ENCODE peak calls at places on chromosomes 12 and 14, in five cellular contexts. S is neuronal stem cell, T is H9, L is H1, D is trophoblast cell. E is an unnamed sample.

GRCh38 chr14:76203086-76204001 is 51.6 kb downstream of the GPATCH2L start:
- DNase-seq in S (no peak), T (no peak), L (no peak), D (peak; percentile 58), E (peak; percentile 98)

GRCh38 chr12:4307593-4308333 is 13.2 kb upstream of the TIGAR start:
- DNase-seq in S (peak; percentile 67), T (peak; percentile 98), L (peak; percentile 80), D (peak; percentile 80), E (peak; percentile 82)

GRCh38 chr12:111093428-111094142 is 173.2 kb upstream of the MYL2 start:
- DNase-seq in S (no peak), T (no peak), L (no peak), D (no peak), E (no peak)

GRCh38 chr14:64423987-64424386 is 35.8 kb downstream of the MTHFD1 start:
- DNase-seq in S (no peak), T (no peak), L (no peak), D (no peak), E (no peak)

GRCh38 chr12:131831021-131831571 is 2.9 kb downstream of the MMP17 start:
- DNase-seq in S (no peak), T (no peak), L (no peak), D (no peak), E (peak; percentile 37)

GRCh38 chr14:92717571-92718042 is 30.8 kb downstream of the LGMN start:
- DNase-seq in S (no peak), T (no peak), L (no peak), D (peak; percentile 78), E (peak; percentile 41)

GRCh38 chr12:64701283-64701682 is 57.9 kb downstream of the GNS start:
- DNase-seq in S (no peak), T (no peak), L (no peak), D (no peak), E (no peak)

GRCh38 chr12:63068857-63069442 is 82.1 kb downstream of the AVPR1A start:
- DNase-seq in S (peak; percentile 35), T (no peak), L (no peak), D (peak; percentile 76), E (peak; percentile 49)

GRCh38 chr12:51521554-51522276 is 69.3 kb upstream of the SCN8A start:
- DNase-seq in S (no peak), T (no peak), L (no peak), D (no peak), E (no peak)

GRCh38 chr14:36619131-36619530 is 36.7 kb upstream of the NKX2-8 start:
- DNase-seq in S (no peak), T (no peak), L (no peak), D (no peak), E (no peak)

GRCh38 chr14:51715250-51715649 is 63.5 kb downstream of the FRMD6 start:
- DNase-seq in S (no peak), T (no peak), L (no peak), D (no peak), E (no peak)

GRCh38 chr12:43914923-43915468 is 79.1 kb downstream of the TMEM117 start:
- DNase-seq in S (no peak), T (no peak), L (no peak), D (peak; percentile 18), E (no peak)

GRCh38 chr12:7723926-7724325 is 12.7 kb downstream of the DPPA3 start:
- DNase-seq in S (no peak), T (no peak), L (no peak), D (no peak), E (no peak)

GRCh38 chr12:115709410-115710065 is 568.0 kb downstream of the MED13L start:
- DNase-seq in S (no peak), T (no peak), L (no peak), D (no peak), E (no peak)

GRCh38 chr14:105487449-105487985 is 831 bp downstream of the CRIP1 start:
- DNase-seq in S (no peak), T (no peak), L (peak; percentile 52), D (peak; percentile 45), E (no peak)

GRCh38 chr12:56007892-56008471 is 10.9 kb downstream of the SUOX start:
- DNase-seq in S (no peak), T (no peak), L (no peak), D (no peak), E (peak; percentile 33)

GRCh38 chr14:41605550-41606248 is 977 bp upstream of the LRFN5 start:
- DNase-seq in S (peak; percentile 62), T (peak; percentile 78), L (peak; percentile 82), D (no peak), E (peak; percentile 80)

GRCh38 chr12:51326762-51327439 is 2.9 kb upstream of the BIN2 start:
- DNase-seq in S (no peak), T (no peak), L (no peak), D (peak; percentile 80), E (peak; percentile 68)

GRCh38 chr12:80175307-80175930 is 76.1 kb downstream of the OTOGL start:
- DNase-seq in S (no peak), T (no peak), L (no peak), D (no peak), E (no peak)

GRCh38 chr12:4794503-4794902 is 74.3 kb downstream of the GALNT8 start:
- DNase-seq in S (no peak), T (no peak), L (no peak), D (no peak), E (no peak)

GRCh38 chr14:23154876-23155587 is 28.4 kb downstream of the SLC7A8 start:
- DNase-seq in S (no peak), T (peak; percentile 80), L (peak; percentile 48), D (no peak), E (peak; percentile 89)

GRCh38 chr12:110029290-110029689 is 19.0 kb downstream of the C12orf76 start:
- DNase-seq in S (no peak), T (no peak), L (no peak), D (peak; percentile 55), E (no peak)
- H2BK12ac ChIP-seq in S (no peak overlapping the region), T (no peak overlapping the region), L (no peak overlapping the region), D (no peak overlapping the region), E (no peak overlapping the region)

DNA sequence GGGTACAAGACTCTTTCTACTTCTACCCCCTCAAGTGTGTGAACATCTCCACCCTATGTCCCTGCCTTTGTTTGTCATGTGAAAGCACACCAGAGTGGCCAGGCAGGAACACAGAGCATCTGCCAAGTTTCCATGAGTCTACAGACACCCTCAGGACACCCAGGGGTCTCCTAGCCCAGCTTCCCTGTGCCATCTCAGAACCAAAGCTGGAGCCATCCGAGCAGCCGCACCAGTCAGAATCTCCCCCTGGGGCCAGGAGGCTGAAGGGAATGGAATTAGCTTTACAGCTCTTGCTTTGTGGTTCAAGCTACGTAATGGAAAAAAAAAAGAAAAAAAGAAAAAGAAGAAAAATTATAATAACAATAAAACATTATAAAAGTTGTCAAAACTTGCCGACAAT is 37.3 kb downstream of the TBX5 start:
- DNase-seq in S (no peak), T (no peak), L (no peak), D (no peak), E (no peak)
- H2BK12ac ChIP-seq in S (no peak overlapping the region), T (no peak overlapping the region), L (no peak overlapping the region), D (no peak overlapping the region), E (no peak overlapping the region)

GRCh38 chr12:24175949-24176348 is 226.5 kb upstream of the SOX5 start:
- DNase-seq in S (no peak), T (no peak), L (no peak), D (peak; percentile 12), E (no peak)

GRCh38 chr12:24172773-24173447 is 223.4 kb upstream of the SOX5 start:
- DNase-seq in S (no peak), T (no peak), L (no peak), D (no peak), E (peak; percentile 6)

GRCh38 chr12:24172031-24172772 is 222.7 kb upstream of the SOX5 start:
- DNase-seq in S (no peak), T (peak; percentile 58), L (no peak), D (peak; percentile 2), E (no peak)

GRCh38 chr12:24175281-24175680 is 225.8 kb upstream of the SOX5 start:
- DNase-seq in S (no peak), T (no peak), L (no peak), D (no peak), E (no peak)

DNA sequence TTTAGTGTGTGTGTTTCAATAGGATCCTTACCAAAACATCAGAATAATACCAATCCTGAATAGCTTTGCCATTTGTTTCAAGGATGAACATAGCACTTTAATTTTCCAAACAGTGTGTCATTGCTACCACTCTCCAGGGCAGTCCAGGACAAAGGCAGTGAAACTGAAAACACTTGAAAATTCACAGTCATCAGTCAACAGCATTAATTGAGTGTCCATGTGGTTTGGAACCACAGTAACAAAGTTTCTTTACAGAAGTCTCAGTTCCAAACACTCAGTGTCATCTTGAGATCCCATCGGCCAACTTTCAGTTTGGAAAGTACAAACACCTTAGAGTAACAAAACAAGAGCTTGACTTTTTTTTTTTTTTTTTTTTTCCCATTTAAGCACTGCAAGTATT is 228.4 kb upstream of the SOX5 start:
- DNase-seq in S (no peak), T (no peak), L (no peak), D (no peak), E (peak; percentile 12)
- H2BK12ac ChIP-seq in S (no peak overlapping the region), T (no peak overlapping the region), L (no peak overlapping the region), D (no peak overlapping the region), E (no peak overlapping the region)

DNA sequence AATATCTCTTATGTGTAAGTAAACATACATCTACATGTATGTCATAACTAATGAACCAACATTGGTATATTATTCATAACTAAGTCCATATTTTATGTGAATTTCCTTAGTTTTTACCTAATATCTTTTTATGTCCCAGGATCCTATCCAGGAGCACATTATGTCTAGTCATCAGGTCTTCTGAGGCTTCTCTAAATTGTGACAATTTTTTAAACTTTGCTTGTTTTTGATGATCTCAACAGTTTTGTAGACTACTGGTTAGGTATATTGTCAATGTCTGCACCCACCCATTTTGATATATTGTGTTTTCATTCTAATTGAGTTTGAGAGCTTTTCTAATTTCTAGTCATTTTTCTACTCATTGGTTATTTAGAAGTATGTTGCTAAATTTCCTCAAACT is 288.2 kb upstream of the DIO3 start:
- DNase-seq in S (no peak), T (no peak), L (no peak), D (no peak), E (no peak)
- H2BK12ac ChIP-seq in S (no peak overlapping the region), T (no peak overlapping the region), L (no peak overlapping the region), D (no peak overlapping the region), E (no peak overlapping the region)

GRCh38 chr12:69085852-69086251 is 152.9 kb upstream of the CPM start:
- DNase-seq in S (no peak), T (no peak), L (no peak), D (peak; percentile 53), E (no peak)
- H2BK12ac ChIP-seq in S (no peak overlapping the region), T (no peak overlapping the region), L (no peak overlapping the region), D (no peak overlapping the region), E (no peak overlapping the region)

GRCh38 chr14:104364830-104365229 is 214.7 kb upstream of the C14orf180 start:
- DNase-seq in S (no peak), T (no peak), L (no peak), D (no peak), E (no peak)
- H2BK12ac ChIP-seq in S (no peak overlapping the region), T (no peak overlapping the region), L (no peak overlapping the region), D (no peak overlapping the region), E (no peak overlapping the region)

DNA sequence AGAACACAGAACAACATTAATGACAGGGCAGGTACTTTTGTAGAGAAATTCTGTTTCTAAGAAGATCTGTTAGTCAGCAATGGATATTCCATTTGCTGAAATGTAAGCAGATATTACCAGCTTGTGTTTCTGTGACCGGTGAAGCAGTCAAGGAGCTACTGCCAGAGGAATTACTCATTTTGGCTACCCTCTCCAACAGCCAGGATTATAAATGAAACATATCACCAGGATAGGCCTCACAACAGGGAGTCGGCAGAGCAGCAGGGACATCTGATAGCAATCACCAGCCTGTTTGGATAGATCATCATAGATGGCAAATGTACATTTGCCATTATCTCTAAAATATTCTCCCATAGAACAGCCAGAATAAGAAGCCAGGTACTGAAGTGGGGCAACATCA is 440.7 kb downstream of the KCNH5 start:
- DNase-seq in S (no peak), T (no peak), L (no peak), D (no peak), E (no peak)
- H2BK12ac ChIP-seq in S (no peak overlapping the region), T (no peak overlapping the region), L (no peak overlapping the region), D (no peak overlapping the region), E (no peak overlapping the region)

GRCh38 chr12:68998036-68998435 is 65.1 kb upstream of the CPM start:
- DNase-seq in S (no peak), T (no peak), L (no peak), D (no peak), E (no peak)
- H2BK12ac ChIP-seq in S (no peak overlapping the region), T (no peak overlapping the region), L (no peak overlapping the region), D (no peak overlapping the region), E (no peak overlapping the region)

E was measured in mesenchymal stem cell.